ENCODE peak calls at places on chromosomes 6 and 20, in seven cellular contexts. One of them, this sample, is unnamed.

GRCh38 chr20:63553933-63554290 is at the start of gene FNDC11:
- DNase-seq in right cardiac atrium: peak
- DNase-seq in NCI-H774: no peak
- DNase-seq in NCI-H460: no peak
- DNase-seq in NCI-H1694 treated with DMSO at 0.1 percent for 48 hours: no peak
- DNase-seq in stromal cell of bone marrow: no peak
- DNase-seq in lower leg skin: no peak
- DNase-seq in this sample: no peak

GRCh38 chr6:169963581-169964297 is 212.3 kb downstream of the ERMARD start:
- DNase-seq in right cardiac atrium: no peak
- DNase-seq in NCI-H460: no peak
- DNase-seq in NCI-H1694 treated with DMSO at 0.1 percent for 48 hours: no peak
- DNase-seq in lower leg skin: no peak
- DNase-seq in NCI-H774: no peak
- DNase-seq in stromal cell of bone marrow: no peak
- DNase-seq in this sample: no peak

GRCh38 chr6:84791233-84791632 is 26.8 kb upstream of the TBX18 start:
- DNase-seq in lower leg skin: no peak
- DNase-seq in stromal cell of bone marrow: peak
- DNase-seq in right cardiac atrium: no peak
- DNase-seq in NCI-H460: no peak
- DNase-seq in NCI-H774: no peak
- DNase-seq in NCI-H1694 treated with DMSO at 0.1 percent for 48 hours: no peak
- DNase-seq in this sample: no peak

GRCh38 chr6:25041676-25042598 is 106.2 kb upstream of the RIPOR2 start:
- DNase-seq in NCI-H1694 treated with DMSO at 0.1 percent for 48 hours: no peak
- DNase-seq in right cardiac atrium: no peak
- DNase-seq in lower leg skin: no peak
- DNase-seq in stromal cell of bone marrow: no peak
- DNase-seq in NCI-H774: no peak
- DNase-seq in NCI-H460: no peak
- DNase-seq in this sample: no peak

GRCh38 chr6:14881399-14881798 is 364.5 kb upstream of the JARID2 start:
- DNase-seq in lower leg skin: no peak
- DNase-seq in NCI-H1694 treated with DMSO at 0.1 percent for 48 hours: no peak
- DNase-seq in NCI-H774: no peak
- DNase-seq in right cardiac atrium: peak
- DNase-seq in NCI-H460: no peak
- DNase-seq in stromal cell of bone marrow: peak
- DNase-seq in this sample: no peak

GRCh38 chr20:37839432-37839827 is 63.5 kb upstream of the VSTM2L start:
- DNase-seq in NCI-H774: no peak
- DNase-seq in NCI-H1694 treated with DMSO at 0.1 percent for 48 hours: no peak
- DNase-seq in lower leg skin: no peak
- DNase-seq in NCI-H460: no peak
- DNase-seq in right cardiac atrium: no peak
- DNase-seq in stromal cell of bone marrow: no peak
- DNase-seq in this sample: no peak

GRCh38 chr6:113763883-113764282 is 93.3 kb upstream of the MARCKS start:
- DNase-seq in NCI-H460: peak
- DNase-seq in lower leg skin: no peak
- DNase-seq in NCI-H774: no peak
- DNase-seq in stromal cell of bone marrow: peak
- DNase-seq in NCI-H1694 treated with DMSO at 0.1 percent for 48 hours: no peak
- DNase-seq in right cardiac atrium: no peak
- DNase-seq in this sample: no peak

GRCh38 chr20:59829415-59830106 is 103.9 kb downstream of the SYCP2 start:
- DNase-seq in lower leg skin: peak
- DNase-seq in right cardiac atrium: no peak
- DNase-seq in NCI-H774: no peak
- DNase-seq in NCI-H460: no peak
- DNase-seq in stromal cell of bone marrow: no peak
- DNase-seq in NCI-H1694 treated with DMSO at 0.1 percent for 48 hours: no peak
- DNase-seq in this sample: peak

GRCh38 chr6:155645328-155645727 is 189.7 kb upstream of the NOX3 start:
- DNase-seq in right cardiac atrium: no peak
- DNase-seq in NCI-H774: no peak
- DNase-seq in NCI-H460: no peak
- DNase-seq in lower leg skin: no peak
- DNase-seq in NCI-H1694 treated with DMSO at 0.1 percent for 48 hours: no peak
- DNase-seq in stromal cell of bone marrow: no peak
- DNase-seq in this sample: no peak

GRCh38 chr20:36085686-36086267 is 68.8 kb upstream of the EPB41L1 start:
- DNase-seq in NCI-H1694 treated with DMSO at 0.1 percent for 48 hours: no peak
- DNase-seq in right cardiac atrium: no peak
- DNase-seq in NCI-H460: peak
- DNase-seq in lower leg skin: no peak
- DNase-seq in stromal cell of bone marrow: peak
- DNase-seq in NCI-H774: no peak
- DNase-seq in this sample: no peak

This sample was measured in G401.